ENCODE peak calls at places on chromosomes 4 and X, in ten cellular contexts. N, W, Z, X, Y, C, M, S, L and O are unnamed samples.

GRCh38 chr4:20992002-20992401 is 291.7 kb downstream of the PACRGL start:
- DNase-seq in N (no peak), W (no peak), Z (no peak), X (no peak), Y (no peak), C (no peak), M (no peak), S (no peak), L (no peak), O (no peak)

GRCh38 chrX:110665636-110666035 is 130.0 kb downstream of the CHRDL1 start:
- DNase-seq in N (peak; percentile 44), W (no peak), Z (peak; percentile 50), X (no peak), Y (no peak), C (peak; percentile 9), M (no peak), S (peak; percentile 5), L (peak; percentile 0), O (peak; percentile 63)

GRCh38 chr4:94525993-94526740 is 74.4 kb downstream of the PDLIM5 start:
- DNase-seq in N (no peak), W (no peak), Z (no peak), X (no peak), Y (no peak), C (peak; percentile 49), M (no peak), S (peak; percentile 43), L (no peak), O (no peak)

GRCh38 chr4:90025248-90025647 is 101.9 kb upstream of the CCSER1 start:
- DNase-seq in N (no peak), W (no peak), Z (no peak), X (no peak), Y (no peak), C (peak; percentile 32), M (no peak), S (peak; percentile 0), L (no peak), O (no peak)

GRCh38 chrX:14027511-14028019 is 2.1 kb downstream of the GEMIN8 start:
- DNase-seq in N (no peak), W (no peak), Z (no peak), X (no peak), Y (no peak), C (peak; percentile 65), M (peak; percentile 46), S (peak; percentile 86), L (no peak), O (no peak)

GRCh38 chr4:6322761-6323566 is 53.3 kb downstream of the WFS1 start:
- DNase-seq in N (no peak), W (no peak), Z (no peak), X (no peak), Y (no peak), C (no peak), M (no peak), S (no peak), L (peak; percentile 47), O (no peak)

GRCh38 chrX:21658152-21658737 is at the start of gene KLHL34:
- DNase-seq in N (no peak), W (no peak), Z (no peak), X (no peak), Y (no peak), C (no peak), M (no peak), S (no peak), L (no peak), O (no peak)

GRCh38 chr4:47315346-47315745 is 148.2 kb downstream of the COMMD8 start:
- DNase-seq in N (no peak), W (no peak), Z (no peak), X (no peak), Y (no peak), C (peak; percentile 78), M (no peak), S (peak; percentile 80), L (no peak), O (no peak)

GRCh38 chrX:40171513-40172168 is 73.9 kb upstream of the BCOR start:
- DNase-seq in N (no peak), W (no peak), Z (peak; percentile 64), X (no peak), Y (no peak), C (peak; percentile 33), M (no peak), S (no peak), L (peak; percentile 66), O (peak; percentile 67)

GRCh38 chr4:120685756-120686278 is 236.7 kb downstream of the PRDM5 start:
- DNase-seq in N (no peak), W (no peak), Z (no peak), X (no peak), Y (no peak), C (no peak), M (no peak), S (no peak), L (no peak), O (no peak)

GRCh38 chr4:138178566-138178965 is 63.6 kb downstream of the SLC7A11 start:
- DNase-seq in N (no peak), W (no peak), Z (no peak), X (no peak), Y (no peak), C (peak; percentile 40), M (no peak), S (peak; percentile 51), L (no peak), O (no peak)
- H3K4me3 ChIP-seq in N (no peak overlapping the region), W (no peak overlapping the region), Z (no peak overlapping the region), X (no peak overlapping the region), Y (no peak overlapping the region), C (no peak overlapping the region), M (no peak overlapping the region), S (no peak overlapping the region), L (no peak overlapping the region), O (no peak overlapping the region)

GRCh38 chr4:118158946-118159345 is 124.7 kb downstream of the NDST3 start:
- DNase-seq in N (no peak), W (no peak), Z (peak; percentile 5), X (no peak), Y (no peak), C (no peak), M (no peak), S (no peak), L (no peak), O (no peak)

GRCh38 chr4:118155516-118155915 is 121.2 kb downstream of the NDST3 start:
- DNase-seq in N (no peak), W (no peak), Z (no peak), X (no peak), Y (no peak), C (no peak), M (no peak), S (no peak), L (no peak), O (no peak)

DNA sequence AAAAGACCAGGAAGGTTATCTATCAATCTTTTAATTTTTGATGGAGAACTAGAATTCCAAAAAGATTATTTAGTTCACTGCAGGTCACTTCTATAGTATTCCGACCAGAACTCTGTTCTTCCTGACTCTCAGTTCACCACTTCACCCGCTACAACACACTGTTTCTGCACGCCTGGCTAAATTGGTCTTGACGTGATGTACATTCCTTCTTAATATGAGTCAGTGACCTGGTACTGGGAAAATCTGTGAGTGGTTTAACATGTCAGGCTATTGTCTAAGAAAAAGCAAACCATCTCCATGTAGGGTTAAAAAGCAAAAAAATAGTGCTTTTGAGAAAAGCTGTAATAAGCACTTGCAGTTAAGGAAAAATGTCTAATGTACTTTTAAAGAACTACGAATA is 120.4 kb downstream of the NDST3 start:
- DNase-seq in N (no peak), W (no peak), Z (no peak), X (no peak), Y (no peak), C (peak; percentile 30), M (no peak), S (peak; percentile 63), L (no peak), O (no peak)
- H3K4me3 ChIP-seq in N (no peak overlapping the region), W (no peak overlapping the region), Z (no peak overlapping the region), X (no peak overlapping the region), Y (no peak overlapping the region), C (no peak overlapping the region), M (no peak overlapping the region), S (no peak overlapping the region), L (no peak overlapping the region), O (no peak overlapping the region)

GRCh38 chrX:101550362-101550761 is at the start of gene ARMCX1:
- DNase-seq in N (peak; percentile 74), W (no peak), Z (peak; percentile 66), X (peak; percentile 59), Y (no peak), C (peak; percentile 69), M (no peak), S (peak; percentile 74), L (no peak), O (peak; percentile 79)
- H3K4me3 ChIP-seq in N (peak within 1 kb of the TSS; percentile 61), W (peak within 1 kb of the TSS; percentile 56), Z (peak within 1 kb of the TSS; percentile 52), X (peak within 1 kb of the TSS; percentile 46), Y (peak within 1 kb of the TSS; percentile 18), C (peak within 1 kb of the TSS; percentile 60), M (no peak within 1 kb of the TSS), S (peak within 1 kb of the TSS; percentile 80), L (no peak within 1 kb of the TSS), O (peak within 1 kb of the TSS; percentile 63)

DNA sequence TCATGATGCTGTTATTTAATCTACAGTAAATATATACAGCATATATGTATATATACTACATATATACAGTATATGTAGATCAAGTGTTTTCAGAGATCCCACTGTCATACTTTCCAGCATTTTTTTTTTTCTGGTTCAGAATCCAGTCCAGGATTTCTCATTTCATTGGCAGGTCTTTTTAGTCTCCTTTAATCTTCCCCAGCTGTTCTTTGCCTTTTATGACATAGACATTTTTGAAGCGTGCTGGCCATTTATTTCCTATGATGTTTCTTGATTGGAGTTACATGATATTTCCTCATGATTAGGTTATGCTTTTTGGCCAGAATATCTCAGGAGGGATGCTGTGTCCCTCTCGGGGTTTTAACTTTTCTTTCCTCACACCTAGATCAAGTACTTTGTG is 92.0 kb upstream of the TLR2 start:
- DNase-seq in N (no peak), W (no peak), Z (no peak), X (no peak), Y (no peak), C (no peak), M (no peak), S (no peak), L (no peak), O (no peak)
- H3K4me3 ChIP-seq in N (no peak overlapping the region), W (no peak overlapping the region), Z (no peak overlapping the region), X (no peak overlapping the region), Y (no peak overlapping the region), C (no peak overlapping the region), M (no peak overlapping the region), S (no peak overlapping the region), L (no peak overlapping the region), O (no peak overlapping the region)

GRCh38 chrX:19798423-19798822 is 89.0 kb downstream of the SH3KBP1 start:
- DNase-seq in N (no peak), W (no peak), Z (no peak), X (no peak), Y (no peak), C (no peak), M (no peak), S (no peak), L (no peak), O (no peak)
- H3K4me3 ChIP-seq in N (no peak overlapping the region), W (no peak overlapping the region), Z (no peak overlapping the region), X (no peak overlapping the region), Y (peak overlapping the region; percentile 29), C (no peak overlapping the region), M (no peak overlapping the region), S (no peak overlapping the region), L (no peak overlapping the region), O (peak overlapping the region; percentile 19)